ENCODE peak calls at places on chromosomes 12 and 14, in six cellular contexts. One of them, this sample, is unnamed.

GRCh38 chr12:104748790-104749189 is 209.3 kb downstream of the SLC41A2 start:
- DNase-seq in fibroblast of villous mesenchyme: peak
- DNase-seq in GM20000: no peak
- DNase-seq in GM10248: no peak
- DNase-seq in astrocyte of the cerebellum: no peak
- DNase-seq in fibroblast of lung: peak
- DNase-seq in this sample: peak

GRCh38 chr12:111781085-111781658 is 14.4 kb downstream of the ALDH2 start:
- DNase-seq in fibroblast of villous mesenchyme: no peak
- DNase-seq in astrocyte of the cerebellum: no peak
- DNase-seq in fibroblast of lung: no peak
- DNase-seq in GM20000: no peak
- DNase-seq in GM10248: no peak
- DNase-seq in this sample: no peak

GRCh38 chr12:113665457-113665856 is 193.8 kb upstream of the LHX5 start:
- DNase-seq in GM20000: no peak
- DNase-seq in GM10248: no peak
- DNase-seq in fibroblast of villous mesenchyme: no peak
- DNase-seq in astrocyte of the cerebellum: no peak
- DNase-seq in fibroblast of lung: no peak
- DNase-seq in this sample: no peak

GRCh38 chr12:51430196-51430895 is 5.7 kb downstream of the SLC4A8 start:
- DNase-seq in GM20000: no peak
- DNase-seq in fibroblast of lung: no peak
- DNase-seq in GM10248: no peak
- DNase-seq in astrocyte of the cerebellum: no peak
- DNase-seq in fibroblast of villous mesenchyme: no peak
- DNase-seq in this sample: no peak

GRCh38 chr12:39905152-39905551 is 200.7 kb downstream of the SLC2A13 start:
- DNase-seq in fibroblast of lung: peak
- DNase-seq in GM20000: no peak
- DNase-seq in fibroblast of villous mesenchyme: peak
- DNase-seq in astrocyte of the cerebellum: peak
- DNase-seq in GM10248: no peak
- DNase-seq in this sample: peak

GRCh38 chr12:11978985-11979384 is 91.8 kb upstream of the BCL2L14 start:
- DNase-seq in GM20000: no peak
- DNase-seq in fibroblast of villous mesenchyme: no peak
- DNase-seq in astrocyte of the cerebellum: no peak
- DNase-seq in fibroblast of lung: peak
- DNase-seq in GM10248: no peak
- DNase-seq in this sample: no peak

GRCh38 chr12:122921917-122922316 is 26.0 kb upstream of the VPS37B start:
- DNase-seq in astrocyte of the cerebellum: no peak
- DNase-seq in GM20000: no peak
- DNase-seq in fibroblast of lung: no peak
- DNase-seq in GM10248: no peak
- DNase-seq in fibroblast of villous mesenchyme: peak
- DNase-seq in this sample: no peak

GRCh38 chr12:31023271-31023724 is 50.4 kb upstream of the DDX11 start:
- DNase-seq in fibroblast of lung: no peak
- DNase-seq in fibroblast of villous mesenchyme: no peak
- DNase-seq in GM20000: no peak
- DNase-seq in GM10248: no peak
- DNase-seq in astrocyte of the cerebellum: no peak
- DNase-seq in this sample: no peak

GRCh38 chr12:60441577-60441976 is 845.7 kb downstream of the SLC16A7 start:
- DNase-seq in fibroblast of lung: no peak
- DNase-seq in GM10248: no peak
- DNase-seq in GM20000: no peak
- DNase-seq in astrocyte of the cerebellum: no peak
- DNase-seq in fibroblast of villous mesenchyme: no peak
- DNase-seq in this sample: no peak

GRCh38 chr12:1949771-1950470 is 31.5 kb upstream of the CACNA2D4 start:
- DNase-seq in GM10248: no peak
- DNase-seq in fibroblast of villous mesenchyme: peak
- DNase-seq in fibroblast of lung: peak
- DNase-seq in astrocyte of the cerebellum: no peak
- DNase-seq in GM20000: no peak
- DNase-seq in this sample: no peak

GRCh38 chr14:97415907-97416306 is 618.7 kb downstream of the VRK1 start:
- DNase-seq in fibroblast of lung: no peak
- DNase-seq in GM20000: no peak
- DNase-seq in astrocyte of the cerebellum: no peak
- DNase-seq in fibroblast of villous mesenchyme: no peak
- DNase-seq in GM10248: no peak
- DNase-seq in this sample: no peak

GRCh38 chr12:7645395-7646177 is 20.1 kb downstream of the APOBEC1 start:
- DNase-seq in fibroblast of villous mesenchyme: peak
- DNase-seq in fibroblast of lung: peak
- DNase-seq in GM10248: peak
- DNase-seq in astrocyte of the cerebellum: peak
- DNase-seq in GM20000: peak
- DNase-seq in this sample: peak

GRCh38 chr14:100213956-100214767 is 24.8 kb upstream of the YY1 start:
- DNase-seq in astrocyte of the cerebellum: no peak
- DNase-seq in fibroblast of villous mesenchyme: peak
- DNase-seq in GM20000: peak
- DNase-seq in fibroblast of lung: peak
- DNase-seq in GM10248: peak
- DNase-seq in this sample: peak

GRCh38 chr12:49332441-49332861 is 4.5 kb downstream of the C1QL4 start:
- DNase-seq in astrocyte of the cerebellum: no peak
- DNase-seq in GM10248: no peak
- DNase-seq in fibroblast of lung: no peak
- DNase-seq in GM20000: no peak
- DNase-seq in fibroblast of villous mesenchyme: no peak
- DNase-seq in this sample: no peak

GRCh38 chr12:47307680-47308399 is 228.1 kb upstream of the AMIGO2 start:
- DNase-seq in GM20000: peak
- DNase-seq in astrocyte of the cerebellum: peak
- DNase-seq in fibroblast of villous mesenchyme: peak
- DNase-seq in GM10248: peak
- DNase-seq in fibroblast of lung: peak
- DNase-seq in this sample: peak

GRCh38 chr14:26204954-26205479 is 392.8 kb downstream of the NOVA1 start:
- DNase-seq in GM20000: no peak
- DNase-seq in GM10248: no peak
- DNase-seq in astrocyte of the cerebellum: peak
- DNase-seq in fibroblast of lung: peak
- DNase-seq in fibroblast of villous mesenchyme: no peak
- DNase-seq in this sample: no peak

GRCh38 chr14:91169951-91170350 is 56.1 kb downstream of the DGLUCY start:
- DNase-seq in fibroblast of villous mesenchyme: no peak
- DNase-seq in astrocyte of the cerebellum: no peak
- DNase-seq in fibroblast of lung: no peak
- DNase-seq in GM20000: no peak
- DNase-seq in GM10248: no peak
- DNase-seq in this sample: no peak

GRCh38 chr14:73977896-73978295 is 27.8 kb downstream of the COQ6 start:
- DNase-seq in GM20000: no peak
- DNase-seq in fibroblast of villous mesenchyme: peak
- DNase-seq in GM10248: no peak
- DNase-seq in fibroblast of lung: peak
- DNase-seq in astrocyte of the cerebellum: no peak
- DNase-seq in this sample: peak

GRCh38 chr12:10033783-10034381 is 3.4 kb downstream of the CLEC9A start:
- DNase-seq in astrocyte of the cerebellum: no peak
- DNase-seq in fibroblast of lung: no peak
- DNase-seq in GM20000: peak
- DNase-seq in GM10248: no peak
- DNase-seq in fibroblast of villous mesenchyme: peak
- DNase-seq in this sample: peak

GRCh38 chr14:68785817-68786490 is 6.9 kb downstream of the ZFP36L1 start:
- DNase-seq in GM10248: no peak
- DNase-seq in astrocyte of the cerebellum: no peak
- DNase-seq in fibroblast of villous mesenchyme: peak
- DNase-seq in fibroblast of lung: peak
- DNase-seq in GM20000: no peak
- DNase-seq in this sample: no peak

GRCh38 chr12:16692099-16692498 is 86.1 kb upstream of the LMO3 start:
- DNase-seq in GM10248: no peak
- DNase-seq in GM20000: no peak
- DNase-seq in fibroblast of lung: no peak
- DNase-seq in astrocyte of the cerebellum: no peak
- DNase-seq in fibroblast of villous mesenchyme: no peak
- DNase-seq in this sample: no peak

DNA sequence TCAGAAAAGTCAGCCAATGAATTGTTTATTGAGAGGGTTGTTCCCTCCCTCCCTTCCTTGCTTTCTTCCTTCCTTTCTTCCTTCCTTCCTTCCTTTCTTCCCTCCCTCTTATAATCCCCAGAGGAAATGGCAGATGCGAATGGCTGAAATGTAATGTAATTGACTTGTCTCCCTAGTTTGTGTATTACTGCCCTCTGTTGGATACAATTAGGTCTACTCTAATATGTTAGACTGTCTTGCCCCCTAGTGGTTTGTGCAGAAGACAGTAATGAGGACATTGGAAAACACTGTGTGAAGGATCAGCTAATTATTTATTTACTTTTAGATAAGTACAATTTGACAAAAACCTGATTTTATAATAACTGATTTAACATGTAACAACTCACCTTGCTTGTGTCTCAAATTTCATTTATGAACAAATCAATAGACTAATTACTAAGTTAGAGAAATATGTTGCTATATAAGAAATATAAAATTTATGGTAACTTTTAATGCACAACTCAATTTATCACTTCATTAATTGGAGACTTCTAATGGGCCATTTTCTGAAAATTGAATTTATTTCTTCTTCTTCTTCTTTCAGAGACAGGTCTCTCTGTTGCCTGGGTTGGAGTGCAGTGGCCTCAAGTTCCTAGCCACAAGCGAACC is 229.8 kb upstream of the LRIG3 start:
- DNase-seq in fibroblast of villous mesenchyme: peak
- DNase-seq in GM10248: peak
- DNase-seq in astrocyte of the cerebellum: peak
- DNase-seq in GM20000: peak
- DNase-seq in fibroblast of lung: peak
- DNase-seq in this sample: peak
- TF ChIP-seq CTCF in fibroblast of villous mesenchyme: peak
- TF ChIP-seq CTCF in GM10248: peak
- TF ChIP-seq CTCF in astrocyte of the cerebellum: peak
- TF ChIP-seq CTCF in GM20000: peak
- TF ChIP-seq CTCF in fibroblast of lung: peak
- TF ChIP-seq CTCF in this sample: peak

DNA sequence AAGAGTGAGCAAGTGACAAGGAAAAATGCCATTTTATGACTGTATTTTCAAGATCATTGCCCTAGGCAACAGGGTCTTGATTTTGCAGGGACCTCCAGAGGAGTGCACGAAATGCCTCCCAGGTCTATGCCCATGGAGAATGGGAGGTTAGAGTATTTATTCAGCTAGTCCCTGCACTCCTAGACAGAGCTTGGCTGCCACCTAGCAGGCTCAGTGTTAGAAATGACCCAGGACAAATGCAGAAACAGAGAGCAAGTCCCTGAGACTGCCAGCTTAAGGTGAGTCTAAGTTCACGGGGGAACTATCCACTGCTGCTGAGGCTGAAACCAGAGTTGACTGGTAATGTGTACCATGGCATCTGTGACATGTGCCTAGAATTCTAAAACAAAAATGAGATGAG is 506.4 kb downstream of the MED13L start:
- DNase-seq in GM10248: no peak
- DNase-seq in fibroblast of villous mesenchyme: peak
- DNase-seq in fibroblast of lung: no peak
- DNase-seq in astrocyte of the cerebellum: no peak
- DNase-seq in GM20000: no peak
- DNase-seq in this sample: peak
- TF ChIP-seq CTCF in GM10248: no peak
- TF ChIP-seq CTCF in fibroblast of villous mesenchyme: peak
- TF ChIP-seq CTCF in fibroblast of lung: no peak
- TF ChIP-seq CTCF in astrocyte of the cerebellum: no peak
- TF ChIP-seq CTCF in GM20000: no peak
- TF ChIP-seq CTCF in this sample: peak

GRCh38 chr14:81252278-81252677 is 31.5 kb upstream of the GTF2A1 start:
- DNase-seq in fibroblast of villous mesenchyme: no peak
- DNase-seq in GM10248: no peak
- DNase-seq in fibroblast of lung: no peak
- DNase-seq in astrocyte of the cerebellum: no peak
- DNase-seq in GM20000: no peak
- DNase-seq in this sample: no peak
- TF ChIP-seq CTCF in fibroblast of villous mesenchyme: no peak
- TF ChIP-seq CTCF in GM10248: no peak
- TF ChIP-seq CTCF in fibroblast of lung: no peak
- TF ChIP-seq CTCF in astrocyte of the cerebellum: no peak
- TF ChIP-seq CTCF in GM20000: no peak
- TF ChIP-seq CTCF in this sample: no peak

GRCh38 chr14:76918751-76919421 is 92.7 kb downstream of the LRRC74A start:
- DNase-seq in GM20000: no peak
- DNase-seq in astrocyte of the cerebellum: peak
- DNase-seq in fibroblast of villous mesenchyme: peak
- DNase-seq in fibroblast of lung: peak
- DNase-seq in GM10248: no peak
- DNase-seq in this sample: peak
- TF ChIP-seq CTCF in GM20000: peak
- TF ChIP-seq CTCF in astrocyte of the cerebellum: no peak
- TF ChIP-seq CTCF in fibroblast of villous mesenchyme: no peak
- TF ChIP-seq CTCF in fibroblast of lung: no peak
- TF ChIP-seq CTCF in GM10248: no peak
- TF ChIP-seq CTCF in this sample: peak

DNA sequence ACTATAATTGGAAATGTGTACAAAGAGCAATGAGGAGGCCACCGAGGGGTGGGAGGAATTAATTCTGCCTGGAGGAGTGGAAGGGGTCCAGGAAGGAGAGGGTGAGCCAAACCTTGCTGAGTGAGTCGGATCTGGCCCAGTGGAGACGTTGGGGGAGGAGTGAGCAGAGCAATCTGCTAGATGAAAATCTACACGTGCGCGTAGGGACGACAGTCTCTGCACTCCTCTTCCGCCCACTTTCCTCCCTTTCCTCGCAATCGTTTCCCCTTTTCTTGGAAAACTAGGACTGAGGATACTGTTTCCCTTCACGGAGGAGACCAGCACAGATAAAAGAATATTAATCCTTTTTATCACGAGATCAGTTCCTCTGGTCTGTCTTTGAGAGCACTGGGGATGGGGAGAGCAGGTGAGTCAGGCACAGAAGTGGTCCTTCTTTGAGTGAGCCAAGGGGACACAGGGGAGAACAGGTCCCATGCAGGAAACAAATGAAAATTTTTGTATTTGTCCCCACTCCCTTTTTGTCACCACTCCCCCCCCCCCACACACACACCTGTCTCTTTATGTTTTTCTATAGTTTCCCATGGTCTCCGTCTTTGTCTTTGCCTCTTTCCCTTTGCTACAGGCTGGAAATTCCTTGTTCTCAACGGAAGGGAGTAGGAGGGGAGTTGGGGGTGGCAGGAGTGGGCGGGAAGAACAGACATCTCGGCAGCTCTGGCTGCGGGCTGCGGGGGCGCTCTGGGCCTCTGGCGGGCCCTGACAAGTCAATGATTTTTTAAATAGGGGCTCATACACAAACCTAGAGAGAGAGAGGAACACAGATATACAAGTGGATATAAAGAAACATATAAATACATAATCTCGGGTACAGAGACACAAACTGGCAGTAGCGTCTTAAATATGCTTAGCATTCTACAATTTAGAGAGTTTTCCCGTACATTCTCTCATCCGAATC is 2.6 kb upstream of the NAB2 start:
- DNase-seq in fibroblast of lung: peak
- DNase-seq in GM20000: peak
- DNase-seq in fibroblast of villous mesenchyme: peak
- DNase-seq in astrocyte of the cerebellum: no peak
- DNase-seq in GM10248: peak
- DNase-seq in this sample: peak
- TF ChIP-seq CTCF in fibroblast of lung: peak
- TF ChIP-seq CTCF in GM20000: peak
- TF ChIP-seq CTCF in fibroblast of villous mesenchyme: peak
- TF ChIP-seq CTCF in astrocyte of the cerebellum: peak
- TF ChIP-seq CTCF in GM10248: peak
- TF ChIP-seq CTCF in this sample: peak

GRCh38 chr14:71932229-71932951 is at the start of gene RGS6:
- DNase-seq in astrocyte of the cerebellum: no peak
- DNase-seq in GM20000: peak
- DNase-seq in fibroblast of villous mesenchyme: no peak
- DNase-seq in fibroblast of lung: peak
- DNase-seq in GM10248: peak
- DNase-seq in this sample: no peak
- TF ChIP-seq CTCF in astrocyte of the cerebellum: peak
- TF ChIP-seq CTCF in GM20000: peak
- TF ChIP-seq CTCF in fibroblast of villous mesenchyme: no peak
- TF ChIP-seq CTCF in fibroblast of lung: no peak
- TF ChIP-seq CTCF in GM10248: peak
- TF ChIP-seq CTCF in this sample: no peak

This sample was measured in HFFc6.